ENCODE peak calls at places on chromosome 1, in four cellular contexts. One of them, this sample, is unnamed.

GRCh38 chr1:52602328-52603300 is at the start of gene GPX7:
- DNase-seq in fibroblast of lung: peak; percentile 69
- DNase-seq in HCT116: no peak
- DNase-seq in IMR-90: peak; percentile 39
- DNase-seq in this sample: peak; percentile 82

GRCh38 chr1:55049271-55049913 is 10.0 kb downstream of the PCSK9 start:
- DNase-seq in fibroblast of lung: no peak
- DNase-seq in HCT116: no peak
- DNase-seq in IMR-90: no peak
- DNase-seq in this sample: no peak

GRCh38 chr1:192573499-192573898 is 2.1 kb upstream of the RGS1 start:
- DNase-seq in fibroblast of lung: peak; percentile 74
- DNase-seq in HCT116: no peak
- DNase-seq in IMR-90: peak; percentile 82
- DNase-seq in this sample: no peak

GRCh38 chr1:156458181-156458503 is 42.4 kb downstream of the MEF2D start:
- DNase-seq in fibroblast of lung: peak; percentile 57
- DNase-seq in HCT116: no peak
- DNase-seq in IMR-90: peak; percentile 81
- DNase-seq in this sample: no peak

GRCh38 chr1:46557403-46557802 is 6.0 kb upstream of the KNCN start:
- DNase-seq in fibroblast of lung: no peak
- DNase-seq in HCT116: no peak
- DNase-seq in IMR-90: no peak
- DNase-seq in this sample: no peak

GRCh38 chr1:37090671-37091070 is 56.4 kb upstream of the GRIK3 start:
- DNase-seq in fibroblast of lung: no peak
- DNase-seq in HCT116: no peak
- DNase-seq in IMR-90: no peak
- DNase-seq in this sample: no peak

GRCh38 chr1:20830378-20830777 is 43.3 kb upstream of the HP1BP3 start:
- DNase-seq in fibroblast of lung: no peak
- DNase-seq in HCT116: no peak
- DNase-seq in IMR-90: no peak
- DNase-seq in this sample: no peak

GRCh38 chr1:36008546-36009197 is 75.2 kb upstream of the TEKT2 start:
- DNase-seq in fibroblast of lung: peak; percentile 13
- DNase-seq in HCT116: peak; percentile 31
- DNase-seq in IMR-90: peak; percentile 74
- DNase-seq in this sample: no peak

GRCh38 chr1:102595106-102595505 is 513.2 kb downstream of the COL11A1 start:
- DNase-seq in fibroblast of lung: no peak
- DNase-seq in HCT116: no peak
- DNase-seq in IMR-90: no peak
- DNase-seq in this sample: no peak

GRCh38 chr1:147750618-147751217 is 9.7 kb downstream of the GJA5 start:
- DNase-seq in fibroblast of lung: no peak
- DNase-seq in HCT116: no peak
- DNase-seq in IMR-90: no peak
- DNase-seq in this sample: no peak

GRCh38 chr1:94067196-94067595 is 53.8 kb downstream of the ABCA4 start:
- DNase-seq in fibroblast of lung: peak; percentile 51
- DNase-seq in HCT116: no peak
- DNase-seq in IMR-90: peak; percentile 94
- DNase-seq in this sample: no peak

GRCh38 chr1:192610114-192610958 is 25.6 kb upstream of the RGS13 start:
- DNase-seq in fibroblast of lung: peak; percentile 71
- DNase-seq in HCT116: peak; percentile 15
- DNase-seq in IMR-90: peak; percentile 45
- DNase-seq in this sample: no peak

GRCh38 chr1:244102471-244102870 is 51.4 kb downstream of the ZBTB18 start:
- DNase-seq in fibroblast of lung: no peak
- DNase-seq in HCT116: no peak
- DNase-seq in IMR-90: no peak
- DNase-seq in this sample: no peak

GRCh38 chr1:167490765-167491164 is 27.6 kb downstream of the CD247 start:
- DNase-seq in fibroblast of lung: no peak
- DNase-seq in HCT116: no peak
- DNase-seq in IMR-90: no peak
- DNase-seq in this sample: no peak

GRCh38 chr1:167492509-167492910 is 25.8 kb downstream of the CD247 start:
- DNase-seq in fibroblast of lung: no peak
- DNase-seq in HCT116: no peak
- DNase-seq in IMR-90: no peak
- DNase-seq in this sample: peak; percentile 63

GRCh38 chr1:167489581-167490340 is 28.6 kb downstream of the CD247 start:
- DNase-seq in fibroblast of lung: no peak
- DNase-seq in HCT116: no peak
- DNase-seq in IMR-90: no peak
- DNase-seq in this sample: peak; percentile 87

GRCh38 chr1:167493372-167493771 is 25.0 kb downstream of the CD247 start:
- DNase-seq in fibroblast of lung: no peak
- DNase-seq in HCT116: no peak
- DNase-seq in IMR-90: no peak
- DNase-seq in this sample: no peak

GRCh38 chr1:167491586-167492408 is 26.5 kb downstream of the CD247 start:
- DNase-seq in fibroblast of lung: no peak
- DNase-seq in HCT116: no peak
- DNase-seq in IMR-90: no peak
- DNase-seq in this sample: peak; percentile 82
- H3K9ac ChIP-seq in fibroblast of lung: no peak overlapping the region
- H3K9ac ChIP-seq in HCT116: no peak overlapping the region
- H3K9ac ChIP-seq in IMR-90: no peak overlapping the region
- H3K9ac ChIP-seq in this sample: no peak overlapping the region

GRCh38 chr1:8024329-8024728 is 1.8 kb downstream of the ERRFI1 start:
- DNase-seq in fibroblast of lung: peak; percentile 22
- DNase-seq in HCT116: no peak
- DNase-seq in IMR-90: no peak
- DNase-seq in this sample: no peak
- H3K9ac ChIP-seq in fibroblast of lung: no peak overlapping the region
- H3K9ac ChIP-seq in HCT116: peak overlapping the region; percentile 91
- H3K9ac ChIP-seq in IMR-90: peak overlapping the region; percentile 96
- H3K9ac ChIP-seq in this sample: peak overlapping the region; percentile 86

GRCh38 chr1:1419812-1420653 is 1.0 kb downstream of the ANKRD65 start:
- DNase-seq in fibroblast of lung: no peak
- DNase-seq in HCT116: no peak
- DNase-seq in IMR-90: no peak
- DNase-seq in this sample: peak; percentile 74
- H3K9ac ChIP-seq in fibroblast of lung: peak overlapping the region; percentile 23
- H3K9ac ChIP-seq in HCT116: no peak overlapping the region
- H3K9ac ChIP-seq in IMR-90: no peak overlapping the region
- H3K9ac ChIP-seq in this sample: no peak overlapping the region

GRCh38 chr1:90722874-90723273 is 5.8 kb upstream of the BARHL2 start:
- DNase-seq in fibroblast of lung: no peak
- DNase-seq in HCT116: no peak
- DNase-seq in IMR-90: no peak
- DNase-seq in this sample: no peak

GRCh38 chr1:90724926-90725325 is 7.8 kb upstream of the BARHL2 start:
- DNase-seq in fibroblast of lung: no peak
- DNase-seq in HCT116: no peak
- DNase-seq in IMR-90: no peak
- DNase-seq in this sample: peak; percentile 77

GRCh38 chr1:90724361-90724760 is 7.3 kb upstream of the BARHL2 start:
- DNase-seq in fibroblast of lung: no peak
- DNase-seq in HCT116: no peak
- DNase-seq in IMR-90: no peak
- DNase-seq in this sample: no peak

GRCh38 chr1:90725341-90725960 is 8.3 kb upstream of the BARHL2 start:
- DNase-seq in fibroblast of lung: no peak
- DNase-seq in HCT116: no peak
- DNase-seq in IMR-90: no peak
- DNase-seq in this sample: peak; percentile 79

DNA sequence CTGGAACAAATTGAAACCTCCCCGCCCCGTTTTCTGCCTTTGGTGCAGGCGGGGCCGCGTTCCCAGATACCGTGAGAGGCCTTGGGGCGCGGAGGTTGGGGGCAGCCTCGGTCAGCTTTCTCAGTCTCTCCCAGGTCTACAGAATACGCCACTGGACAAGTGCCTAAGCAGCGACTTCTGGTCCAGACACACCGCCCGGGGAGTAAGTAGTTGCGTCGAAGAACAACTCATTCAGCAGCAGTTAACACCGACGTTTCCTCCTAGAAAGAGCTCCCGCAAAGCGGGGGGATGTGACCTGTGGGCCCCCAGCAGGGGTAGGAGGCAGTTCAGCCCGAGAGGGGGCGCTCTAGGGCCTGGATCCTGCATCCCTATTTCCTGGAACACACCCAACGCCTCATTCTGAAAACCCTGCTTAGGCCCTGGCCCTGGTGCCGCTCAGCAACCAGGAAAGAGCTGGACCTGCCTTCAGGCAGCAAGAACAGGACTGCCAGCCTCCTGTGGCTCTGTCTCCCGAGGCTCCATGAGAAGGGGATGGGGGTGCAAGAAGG is 6.5 kb upstream of the BARHL2 start:
- DNase-seq in fibroblast of lung: no peak
- DNase-seq in HCT116: no peak
- DNase-seq in IMR-90: no peak
- DNase-seq in this sample: peak; percentile 97
- H3K9ac ChIP-seq in fibroblast of lung: no peak overlapping the region
- H3K9ac ChIP-seq in HCT116: no peak overlapping the region
- H3K9ac ChIP-seq in IMR-90: no peak overlapping the region
- H3K9ac ChIP-seq in this sample: no peak overlapping the region

GRCh38 chr1:29708818-29709710 is 472.7 kb downstream of the PTPRU start:
- DNase-seq in fibroblast of lung: peak; percentile 60
- DNase-seq in HCT116: no peak
- DNase-seq in IMR-90: peak; percentile 81
- DNase-seq in this sample: no peak
- H3K9ac ChIP-seq in fibroblast of lung: no peak overlapping the region
- H3K9ac ChIP-seq in HCT116: peak overlapping the region; percentile 44
- H3K9ac ChIP-seq in IMR-90: peak overlapping the region; percentile 50
- H3K9ac ChIP-seq in this sample: no peak overlapping the region

GRCh38 chr1:227774721-227775665 is 39.8 kb downstream of the SNAP47 start:
- DNase-seq in fibroblast of lung: no peak
- DNase-seq in HCT116: no peak
- DNase-seq in IMR-90: no peak
- DNase-seq in this sample: peak; percentile 44
- H3K9ac ChIP-seq in fibroblast of lung: no peak overlapping the region
- H3K9ac ChIP-seq in HCT116: no peak overlapping the region
- H3K9ac ChIP-seq in IMR-90: no peak overlapping the region
- H3K9ac ChIP-seq in this sample: no peak overlapping the region

GRCh38 chr1:183203094-183203493 is 17.0 kb downstream of the LAMC2 start:
- DNase-seq in fibroblast of lung: no peak
- DNase-seq in HCT116: no peak
- DNase-seq in IMR-90: no peak
- DNase-seq in this sample: no peak

GRCh38 chr1:183209533-183210158 is 23.6 kb downstream of the LAMC2 start:
- DNase-seq in fibroblast of lung: peak; percentile 88
- DNase-seq in HCT116: peak; percentile 51
- DNase-seq in IMR-90: peak; percentile 92
- DNase-seq in this sample: no peak

GRCh38 chr1:183206538-183207117 is 20.6 kb downstream of the LAMC2 start:
- DNase-seq in fibroblast of lung: no peak
- DNase-seq in HCT116: no peak
- DNase-seq in IMR-90: no peak
- DNase-seq in this sample: no peak

GRCh38 chr1:183200451-183200850 is 14.4 kb downstream of the LAMC2 start:
- DNase-seq in fibroblast of lung: no peak
- DNase-seq in HCT116: no peak
- DNase-seq in IMR-90: no peak
- DNase-seq in this sample: no peak

GRCh38 chr1:183205196-183205781 is 19.2 kb downstream of the LAMC2 start:
- DNase-seq in fibroblast of lung: peak; percentile 95
- DNase-seq in HCT116: no peak
- DNase-seq in IMR-90: peak; percentile 89
- DNase-seq in this sample: no peak
- H3K9ac ChIP-seq in fibroblast of lung: no peak overlapping the region
- H3K9ac ChIP-seq in HCT116: no peak overlapping the region
- H3K9ac ChIP-seq in IMR-90: no peak overlapping the region
- H3K9ac ChIP-seq in this sample: no peak overlapping the region

GRCh38 chr1:32742132-32742947 is 39.8 kb upstream of the SYNC start:
- DNase-seq in fibroblast of lung: no peak
- DNase-seq in HCT116: no peak
- DNase-seq in IMR-90: no peak
- DNase-seq in this sample: peak; percentile 84

GRCh38 chr1:32741067-32741416 is 38.5 kb upstream of the SYNC start:
- DNase-seq in fibroblast of lung: no peak
- DNase-seq in HCT116: no peak
- DNase-seq in IMR-90: no peak
- DNase-seq in this sample: peak; percentile 68

GRCh38 chr1:32743380-32744062 is 41.0 kb upstream of the SYNC start:
- DNase-seq in fibroblast of lung: no peak
- DNase-seq in HCT116: no peak
- DNase-seq in IMR-90: no peak
- DNase-seq in this sample: no peak

GRCh38 chr1:32742956-32743355 is 40.4 kb upstream of the SYNC start:
- DNase-seq in fibroblast of lung: no peak
- DNase-seq in HCT116: no peak
- DNase-seq in IMR-90: no peak
- DNase-seq in this sample: no peak

DNA sequence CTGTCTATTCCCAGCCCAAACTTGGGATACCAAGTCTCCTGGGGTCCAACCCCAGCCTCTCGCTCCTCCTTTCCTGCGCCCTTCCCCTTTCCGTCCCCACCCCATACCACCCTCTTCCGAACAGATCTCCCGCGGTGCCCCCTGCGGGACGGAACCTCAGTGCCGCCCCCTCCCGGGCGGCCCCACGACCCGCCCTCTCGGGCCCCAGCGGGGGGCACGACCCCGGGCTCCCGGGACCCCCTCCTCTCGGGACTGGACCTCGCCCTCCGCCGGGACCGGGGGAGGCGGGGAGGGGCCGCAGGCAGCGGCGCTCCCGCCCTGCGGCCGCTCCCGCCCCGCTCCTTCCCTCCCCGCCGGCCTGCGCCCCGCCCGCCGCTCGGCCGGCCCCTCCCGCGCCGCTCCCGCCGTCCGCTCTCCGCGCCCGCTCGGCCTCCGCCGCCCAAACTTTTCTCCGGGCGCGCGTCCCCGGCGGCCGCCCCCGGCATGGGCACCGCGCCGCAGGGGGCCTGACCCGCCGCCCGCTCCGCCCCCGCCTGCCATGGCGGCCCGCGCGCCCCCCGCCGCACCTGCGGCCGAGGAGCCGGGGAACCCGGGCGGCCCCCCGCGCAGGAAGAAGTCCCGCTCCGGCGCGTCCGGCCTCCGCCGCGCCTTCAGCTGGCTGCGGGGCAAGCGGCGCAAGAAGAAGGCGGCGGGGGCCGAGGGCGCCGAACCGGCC is 39.0 kb upstream of the SYNC start:
- DNase-seq in fibroblast of lung: no peak
- DNase-seq in HCT116: no peak
- DNase-seq in IMR-90: no peak
- DNase-seq in this sample: peak; percentile 72
- H3K9ac ChIP-seq in fibroblast of lung: peak overlapping the region; percentile 66
- H3K9ac ChIP-seq in HCT116: peak overlapping the region; percentile 93
- H3K9ac ChIP-seq in IMR-90: peak overlapping the region; percentile 42
- H3K9ac ChIP-seq in this sample: peak overlapping the region; percentile 71

This sample was measured in endodermal cell.